ENCODE peak calls at places on chromosomes 4 and X, in seven cellular contexts. One of them, this sample, is unnamed.

GRCh38 chr4:61200991-61201526 is 933 bp downstream of the ADGRL3 start:
- DNase-seq in omental fat pad: no peak
- DNase-seq in thyroid gland: no peak
- DNase-seq in endothelial cell: peak
- DNase-seq in lower leg skin: no peak
- DNase-seq in PC-9: no peak
- DNase-seq in glutamatergic neuron: peak
- DNase-seq in this sample: no peak

GRCh38 chr4:84660606-84661005 is 77.7 kb downstream of the CDS1 start:
- DNase-seq in omental fat pad: no peak
- DNase-seq in thyroid gland: no peak
- DNase-seq in endothelial cell: no peak
- DNase-seq in lower leg skin: no peak
- DNase-seq in PC-9: no peak
- DNase-seq in glutamatergic neuron: no peak
- DNase-seq in this sample: no peak

GRCh38 chrX:112636288-112636687 is 43.5 kb downstream of the LHFPL1 start:
- DNase-seq in omental fat pad: no peak
- DNase-seq in thyroid gland: no peak
- DNase-seq in endothelial cell: no peak
- DNase-seq in lower leg skin: no peak
- DNase-seq in PC-9: no peak
- DNase-seq in glutamatergic neuron: no peak
- DNase-seq in this sample: no peak

GRCh38 chr4:1795304-1796195 is 2.5 kb downstream of the FGFR3 start:
- DNase-seq in omental fat pad: no peak
- DNase-seq in thyroid gland: no peak
- DNase-seq in endothelial cell: no peak
- DNase-seq in lower leg skin: no peak
- DNase-seq in PC-9: no peak
- DNase-seq in glutamatergic neuron: no peak
- DNase-seq in this sample: no peak

GRCh38 chr4:112637552-112637866 is 566 bp downstream of the LARP7 start:
- DNase-seq in omental fat pad: no peak
- DNase-seq in thyroid gland: no peak
- DNase-seq in endothelial cell: no peak
- DNase-seq in lower leg skin: no peak
- DNase-seq in PC-9: no peak
- DNase-seq in glutamatergic neuron: no peak
- DNase-seq in this sample: no peak

GRCh38 chr4:127586922-127587571 is 45.7 kb upstream of the INTU start:
- DNase-seq in omental fat pad: no peak
- DNase-seq in thyroid gland: peak
- DNase-seq in endothelial cell: peak
- DNase-seq in lower leg skin: no peak
- DNase-seq in PC-9: peak
- DNase-seq in glutamatergic neuron: no peak
- DNase-seq in this sample: no peak

GRCh38 chr4:91256043-91256442 is 1047.7 kb upstream of the GRID2 start:
- DNase-seq in omental fat pad: no peak
- DNase-seq in thyroid gland: no peak
- DNase-seq in endothelial cell: no peak
- DNase-seq in lower leg skin: no peak
- DNase-seq in PC-9: no peak
- DNase-seq in glutamatergic neuron: no peak
- DNase-seq in this sample: no peak

GRCh38 chrX:107610667-107611066 is 17.6 kb upstream of the PRPS1 start:
- DNase-seq in omental fat pad: no peak
- DNase-seq in thyroid gland: no peak
- DNase-seq in endothelial cell: no peak
- DNase-seq in lower leg skin: no peak
- DNase-seq in PC-9: no peak
- DNase-seq in glutamatergic neuron: no peak
- DNase-seq in this sample: no peak

GRCh38 chr4:184328022-184328736 is 110.5 kb upstream of the ENPP6 start:
- DNase-seq in omental fat pad: no peak
- DNase-seq in thyroid gland: peak
- DNase-seq in endothelial cell: no peak
- DNase-seq in lower leg skin: no peak
- DNase-seq in PC-9: no peak
- DNase-seq in glutamatergic neuron: no peak
- DNase-seq in this sample: peak

GRCh38 chrX:120401301-120401700 is 39.4 kb downstream of the ATP1B4 start:
- DNase-seq in omental fat pad: no peak
- DNase-seq in thyroid gland: no peak
- DNase-seq in endothelial cell: no peak
- DNase-seq in lower leg skin: no peak
- DNase-seq in PC-9: no peak
- DNase-seq in glutamatergic neuron: no peak
- DNase-seq in this sample: no peak

GRCh38 chrX:11341274-11342256 is 48.4 kb downstream of the AMELX start:
- DNase-seq in omental fat pad: peak
- DNase-seq in thyroid gland: peak
- DNase-seq in endothelial cell: no peak
- DNase-seq in lower leg skin: peak
- DNase-seq in PC-9: no peak
- DNase-seq in glutamatergic neuron: no peak
- DNase-seq in this sample: peak

GRCh38 chr4:76066546-76066945 is 8.0 kb upstream of the ART3 start:
- DNase-seq in omental fat pad: no peak
- DNase-seq in thyroid gland: no peak
- DNase-seq in endothelial cell: no peak
- DNase-seq in lower leg skin: peak
- DNase-seq in PC-9: no peak
- DNase-seq in glutamatergic neuron: no peak
- DNase-seq in this sample: no peak

GRCh38 chr4:128061566-128062536 is 739 bp downstream of the LARP1B start:
- DNase-seq in omental fat pad: peak
- DNase-seq in thyroid gland: peak
- DNase-seq in endothelial cell: peak
- DNase-seq in lower leg skin: peak
- DNase-seq in PC-9: peak
- DNase-seq in glutamatergic neuron: peak
- DNase-seq in this sample: peak

GRCh38 chrX:2629316-2630168 is 61.6 kb upstream of the CD99 start:
- DNase-seq in omental fat pad: no peak
- DNase-seq in thyroid gland: no peak
- DNase-seq in endothelial cell: no peak
- DNase-seq in lower leg skin: no peak
- DNase-seq in PC-9: peak
- DNase-seq in glutamatergic neuron: no peak
- DNase-seq in this sample: no peak

GRCh38 chrX:56802428-56802827 is 73.4 kb downstream of the NBDY start:
- DNase-seq in omental fat pad: no peak
- DNase-seq in thyroid gland: no peak
- DNase-seq in endothelial cell: no peak
- DNase-seq in lower leg skin: peak
- DNase-seq in PC-9: no peak
- DNase-seq in glutamatergic neuron: no peak
- DNase-seq in this sample: no peak

GRCh38 chr4:3369781-3370660 is 71.7 kb upstream of the HGFAC start:
- DNase-seq in omental fat pad: no peak
- DNase-seq in thyroid gland: no peak
- DNase-seq in endothelial cell: peak
- DNase-seq in lower leg skin: no peak
- DNase-seq in PC-9: no peak
- DNase-seq in glutamatergic neuron: no peak
- DNase-seq in this sample: no peak

GRCh38 chrX:74346124-74346523 is 42.1 kb downstream of the ZCCHC13 start:
- DNase-seq in omental fat pad: no peak
- DNase-seq in thyroid gland: no peak
- DNase-seq in endothelial cell: no peak
- DNase-seq in lower leg skin: no peak
- DNase-seq in PC-9: no peak
- DNase-seq in glutamatergic neuron: no peak
- DNase-seq in this sample: no peak

GRCh38 chr4:120731561-120731960 is 191.0 kb downstream of the PRDM5 start:
- DNase-seq in omental fat pad: no peak
- DNase-seq in thyroid gland: no peak
- DNase-seq in endothelial cell: peak
- DNase-seq in lower leg skin: no peak
- DNase-seq in PC-9: no peak
- DNase-seq in glutamatergic neuron: no peak
- DNase-seq in this sample: no peak

GRCh38 chr4:128220286-128221235 is 67.1 kb downstream of the PGRMC2 start:
- DNase-seq in omental fat pad: no peak
- DNase-seq in thyroid gland: no peak
- DNase-seq in endothelial cell: no peak
- DNase-seq in lower leg skin: no peak
- DNase-seq in PC-9: peak
- DNase-seq in glutamatergic neuron: no peak
- DNase-seq in this sample: no peak

GRCh38 chr4:124564121-124564520 is 148.4 kb downstream of the ANKRD50 start:
- DNase-seq in omental fat pad: no peak
- DNase-seq in thyroid gland: no peak
- DNase-seq in endothelial cell: no peak
- DNase-seq in lower leg skin: no peak
- DNase-seq in PC-9: no peak
- DNase-seq in glutamatergic neuron: no peak
- DNase-seq in this sample: no peak

GRCh38 chr4:6986067-6986780 is 56.9 kb upstream of the TADA2B start:
- DNase-seq in omental fat pad: no peak
- DNase-seq in thyroid gland: peak
- DNase-seq in endothelial cell: peak
- DNase-seq in lower leg skin: peak
- DNase-seq in PC-9: no peak
- DNase-seq in glutamatergic neuron: peak
- DNase-seq in this sample: no peak

GRCh38 chr4:72430050-72430449 is 139.0 kb downstream of the ADAMTS3 start:
- DNase-seq in omental fat pad: no peak
- DNase-seq in thyroid gland: no peak
- DNase-seq in endothelial cell: no peak
- DNase-seq in lower leg skin: no peak
- DNase-seq in PC-9: no peak
- DNase-seq in glutamatergic neuron: no peak
- DNase-seq in this sample: no peak

GRCh38 chr4:37594095-37594494 is 92.1 kb downstream of the RELL1 start:
- DNase-seq in omental fat pad: no peak
- DNase-seq in thyroid gland: no peak
- DNase-seq in endothelial cell: no peak
- DNase-seq in lower leg skin: no peak
- DNase-seq in PC-9: no peak
- DNase-seq in glutamatergic neuron: no peak
- DNase-seq in this sample: no peak
- TF ChIP-seq CTCF in omental fat pad: no peak
- TF ChIP-seq CTCF in thyroid gland: no peak
- TF ChIP-seq CTCF in endothelial cell: no peak
- TF ChIP-seq CTCF in lower leg skin: no peak
- TF ChIP-seq CTCF in PC-9: no peak
- TF ChIP-seq CTCF in glutamatergic neuron: no peak
- TF ChIP-seq CTCF in this sample: no peak

DNA sequence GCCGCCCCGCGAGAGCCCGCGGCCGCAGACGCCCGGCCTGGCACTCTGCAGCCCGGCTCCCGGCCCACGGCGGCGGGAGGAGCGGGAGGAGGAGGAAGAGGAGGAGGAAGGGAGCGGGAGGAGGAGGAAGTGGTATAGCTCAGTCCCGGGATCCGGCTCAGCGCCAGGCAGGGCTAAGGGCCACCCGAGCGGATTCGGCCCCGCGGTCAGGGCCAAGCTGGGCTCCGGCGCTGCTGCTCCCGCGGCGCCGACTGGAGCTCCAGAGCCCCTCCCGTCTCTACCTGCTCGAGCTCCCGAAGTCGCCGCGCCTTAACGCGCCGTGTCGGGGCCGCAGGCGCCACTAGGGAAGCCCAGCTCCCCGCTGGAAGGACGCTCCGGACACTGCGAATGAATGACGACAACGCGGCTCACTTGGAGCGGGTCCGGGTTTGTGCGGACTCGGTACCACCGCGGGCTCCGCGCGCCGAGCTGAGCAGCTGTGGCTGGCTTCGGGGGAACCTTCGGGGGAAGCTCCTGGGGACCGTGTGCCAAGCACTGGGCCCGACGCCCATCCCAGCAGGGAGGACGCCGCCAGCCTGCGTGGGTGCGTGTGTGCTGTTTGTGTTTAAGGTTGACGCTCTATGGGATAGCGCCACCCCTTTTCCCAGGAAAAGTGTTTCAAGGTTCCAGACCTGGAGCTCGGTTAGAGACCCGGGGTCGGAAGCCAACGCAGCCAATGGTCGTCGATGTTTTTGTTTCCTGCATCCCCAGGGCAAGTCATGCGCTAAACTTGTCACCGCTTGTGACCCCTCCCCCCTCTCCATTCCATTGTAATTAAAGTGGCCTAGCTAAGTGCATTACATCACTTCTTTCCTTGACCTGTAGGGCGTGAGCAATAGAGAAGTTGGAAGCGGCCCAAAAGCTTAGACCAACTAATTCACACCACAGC is at the start of gene TBC1D9:
- DNase-seq in omental fat pad: peak
- DNase-seq in thyroid gland: peak
- DNase-seq in endothelial cell: peak
- DNase-seq in lower leg skin: peak
- DNase-seq in PC-9: peak
- DNase-seq in glutamatergic neuron: peak
- DNase-seq in this sample: peak
- TF ChIP-seq CTCF in omental fat pad: no peak
- TF ChIP-seq CTCF in thyroid gland: no peak
- TF ChIP-seq CTCF in endothelial cell: no peak
- TF ChIP-seq CTCF in lower leg skin: no peak
- TF ChIP-seq CTCF in PC-9: no peak
- TF ChIP-seq CTCF in glutamatergic neuron: peak
- TF ChIP-seq CTCF in this sample: no peak

DNA sequence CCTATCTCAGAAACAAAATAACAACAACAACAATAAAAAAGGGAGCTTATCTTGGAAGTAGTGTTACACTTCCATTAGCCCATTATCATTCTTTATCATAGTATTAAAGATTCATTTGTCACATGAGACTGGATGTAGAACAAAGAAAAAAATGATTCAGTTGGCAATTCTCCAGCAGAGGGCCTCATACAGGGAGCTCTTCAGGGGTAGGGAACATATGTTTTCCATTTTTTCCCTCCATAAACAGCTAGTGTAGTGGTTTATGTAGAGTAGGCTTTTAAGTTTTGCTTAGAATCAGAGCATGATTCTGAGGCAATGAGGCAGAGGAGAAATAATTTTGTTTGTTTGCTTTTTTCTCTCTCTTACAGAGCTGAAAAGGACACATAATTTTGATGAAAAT is 5.8 kb downstream of the CPE start:
- DNase-seq in omental fat pad: no peak
- DNase-seq in thyroid gland: no peak
- DNase-seq in endothelial cell: no peak
- DNase-seq in lower leg skin: no peak
- DNase-seq in PC-9: no peak
- DNase-seq in glutamatergic neuron: no peak
- DNase-seq in this sample: no peak
- TF ChIP-seq CTCF in omental fat pad: no peak
- TF ChIP-seq CTCF in thyroid gland: no peak
- TF ChIP-seq CTCF in endothelial cell: peak
- TF ChIP-seq CTCF in lower leg skin: no peak
- TF ChIP-seq CTCF in PC-9: no peak
- TF ChIP-seq CTCF in glutamatergic neuron: peak
- TF ChIP-seq CTCF in this sample: no peak

DNA sequence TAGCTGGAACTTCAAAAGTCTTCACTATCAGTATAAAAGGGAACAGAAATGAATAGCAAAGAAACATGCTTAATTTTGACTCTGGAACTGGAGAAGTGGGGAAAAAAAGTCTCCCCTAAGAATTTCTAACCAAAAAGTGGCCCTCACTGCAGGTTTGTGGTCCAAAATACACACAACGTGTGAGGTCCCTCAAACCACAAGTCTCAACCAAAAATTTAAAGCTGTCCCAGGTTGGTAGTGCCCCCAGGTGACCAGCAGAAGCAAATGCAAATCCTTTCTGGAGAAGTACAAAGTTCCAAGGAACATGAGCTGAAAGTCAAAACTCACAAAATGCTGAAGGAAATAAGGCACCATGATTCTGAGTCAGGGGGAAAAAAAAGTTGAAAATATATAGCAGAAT is 23.6 kb upstream of the VAMP7 start:
- DNase-seq in omental fat pad: no peak
- DNase-seq in thyroid gland: no peak
- DNase-seq in endothelial cell: no peak
- DNase-seq in lower leg skin: no peak
- DNase-seq in PC-9: no peak
- DNase-seq in glutamatergic neuron: no peak
- DNase-seq in this sample: no peak
- TF ChIP-seq CTCF in omental fat pad: no peak
- TF ChIP-seq CTCF in thyroid gland: no peak
- TF ChIP-seq CTCF in endothelial cell: no peak
- TF ChIP-seq CTCF in lower leg skin: no peak
- TF ChIP-seq CTCF in PC-9: peak
- TF ChIP-seq CTCF in glutamatergic neuron: no peak
- TF ChIP-seq CTCF in this sample: no peak